ENCODE peak calls at places on chromosomes 11 and 22, in eight cellular contexts. U, T, P, A, K, S, M and J are unnamed samples.

GRCh38 chr11:64355078-64355940 is 3.7 kb upstream of the RPS6KA4 start:
- DNase-seq in U (peak), T (peak), P (peak), A (peak), K (peak), S (peak), M (no peak), J (peak)

GRCh38 chr11:134560566-134561347 is 148.7 kb upstream of the B3GAT1 start:
- DNase-seq in U (no peak), T (no peak), P (peak), A (no peak), K (no peak), S (no peak), M (no peak), J (no peak)

GRCh38 chr22:25070870-25071465 is 118.5 kb downstream of the KIAA1671 start:
- DNase-seq in U (no peak), T (no peak), P (no peak), A (no peak), K (no peak), S (peak), M (no peak), J (no peak)

GRCh38 chr22:27850000-27850465 is 48.5 kb upstream of the MN1 start:
- DNase-seq in U (no peak), T (no peak), P (peak), A (no peak), K (no peak), S (peak), M (no peak), J (no peak)

GRCh38 chr11:128774593-128774992 is 80.7 kb downstream of the FLI1 start:
- DNase-seq in U (no peak), T (no peak), P (no peak), A (no peak), K (no peak), S (no peak), M (no peak), J (no peak)

GRCh38 chr11:68044898-68045351 is 6.1 kb downstream of the TCIRG1 start:
- DNase-seq in U (no peak), T (no peak), P (no peak), A (no peak), K (no peak), S (no peak), M (no peak), J (no peak)

GRCh38 chr11:68315581-68315920 is 3.2 kb downstream of the LRP5 start:
- DNase-seq in U (no peak), T (no peak), P (no peak), A (no peak), K (no peak), S (no peak), M (no peak), J (no peak)

GRCh38 chr11:11579012-11579755 is 42.6 kb downstream of the GALNT18 start:
- DNase-seq in U (no peak), T (no peak), P (no peak), A (peak), K (no peak), S (no peak), M (no peak), J (no peak)

GRCh38 chr11:130847517-130847916 is 68.8 kb downstream of the SNX19 start:
- DNase-seq in U (peak), T (no peak), P (no peak), A (no peak), K (no peak), S (peak), M (no peak), J (peak)

GRCh38 chr11:393219-394033 is 583 bp upstream of the PKP3 start:
- DNase-seq in U (peak), T (no peak), P (no peak), A (no peak), K (peak), S (peak), M (no peak), J (peak)

GRCh38 chr11:69657456-69657910 is 16.5 kb downstream of the CCND1 start:
- DNase-seq in U (no peak), T (no peak), P (no peak), A (no peak), K (no peak), S (no peak), M (no peak), J (no peak)

GRCh38 chr11:69658606-69659450 is 16.3 kb downstream of the LTO1 start:
- DNase-seq in U (no peak), T (no peak), P (no peak), A (no peak), K (no peak), S (no peak), M (no peak), J (no peak)

GRCh38 chr11:69659591-69659990 is 15.6 kb downstream of the LTO1 start:
- DNase-seq in U (no peak), T (no peak), P (no peak), A (no peak), K (no peak), S (no peak), M (no peak), J (no peak)

GRCh38 chr11:69656536-69657455 is 15.8 kb downstream of the CCND1 start:
- DNase-seq in U (no peak), T (no peak), P (no peak), A (peak), K (no peak), S (no peak), M (no peak), J (no peak)

DNA sequence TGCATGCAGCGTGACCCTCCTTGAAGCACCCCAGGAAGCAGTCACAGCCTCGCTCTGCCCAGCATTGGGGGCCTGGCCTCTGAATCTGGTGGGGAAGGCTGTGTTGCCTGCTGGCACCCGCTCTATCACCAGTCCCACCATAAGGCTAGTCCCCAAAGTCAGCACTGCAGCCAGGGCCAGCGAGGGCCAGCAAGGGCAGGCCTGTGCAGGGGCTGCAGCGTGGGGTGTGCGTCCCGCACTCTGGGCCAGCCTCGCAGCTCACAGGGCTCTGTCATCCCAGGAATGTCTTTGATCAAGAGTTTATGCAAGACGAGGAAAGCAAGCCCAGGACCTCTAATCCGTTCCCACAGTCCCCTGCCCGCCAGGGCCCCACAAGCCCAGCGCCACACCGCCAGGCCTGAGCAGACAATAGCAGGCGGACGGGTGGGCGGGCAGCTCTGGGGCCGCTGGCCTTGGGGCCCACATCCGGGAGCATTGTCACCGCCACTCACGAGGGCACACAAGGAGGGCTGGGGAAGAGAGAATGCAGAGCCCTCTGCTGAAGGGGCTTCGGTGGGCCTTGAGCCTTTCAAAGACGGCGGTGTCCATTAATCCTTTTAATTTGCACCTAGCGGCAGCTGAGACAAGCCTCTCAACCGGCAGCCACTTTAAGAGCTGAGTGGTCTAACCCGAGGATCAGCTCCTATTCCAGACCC is 17.1 kb downstream of the LTO1 start:
- DNase-seq in U (no peak), T (no peak), P (peak), A (peak), K (peak), S (peak), M (no peak), J (no peak)
- TF ChIP-seq CTCF in U (no peak), T (no peak), P (peak), A (no peak), K (no peak), S (no peak), M (no peak), J (no peak)

GRCh38 chr11:47317078-47317828 is 35.2 kb downstream of the MYBPC3 start:
- DNase-seq in U (no peak), T (no peak), P (no peak), A (no peak), K (no peak), S (no peak), M (no peak), J (no peak)
- H3K27ac ChIP-seq in U (no peak), T (no peak), P (no peak), A (no peak), K (no peak), S (no peak), M (no peak), J (no peak)

DNA sequence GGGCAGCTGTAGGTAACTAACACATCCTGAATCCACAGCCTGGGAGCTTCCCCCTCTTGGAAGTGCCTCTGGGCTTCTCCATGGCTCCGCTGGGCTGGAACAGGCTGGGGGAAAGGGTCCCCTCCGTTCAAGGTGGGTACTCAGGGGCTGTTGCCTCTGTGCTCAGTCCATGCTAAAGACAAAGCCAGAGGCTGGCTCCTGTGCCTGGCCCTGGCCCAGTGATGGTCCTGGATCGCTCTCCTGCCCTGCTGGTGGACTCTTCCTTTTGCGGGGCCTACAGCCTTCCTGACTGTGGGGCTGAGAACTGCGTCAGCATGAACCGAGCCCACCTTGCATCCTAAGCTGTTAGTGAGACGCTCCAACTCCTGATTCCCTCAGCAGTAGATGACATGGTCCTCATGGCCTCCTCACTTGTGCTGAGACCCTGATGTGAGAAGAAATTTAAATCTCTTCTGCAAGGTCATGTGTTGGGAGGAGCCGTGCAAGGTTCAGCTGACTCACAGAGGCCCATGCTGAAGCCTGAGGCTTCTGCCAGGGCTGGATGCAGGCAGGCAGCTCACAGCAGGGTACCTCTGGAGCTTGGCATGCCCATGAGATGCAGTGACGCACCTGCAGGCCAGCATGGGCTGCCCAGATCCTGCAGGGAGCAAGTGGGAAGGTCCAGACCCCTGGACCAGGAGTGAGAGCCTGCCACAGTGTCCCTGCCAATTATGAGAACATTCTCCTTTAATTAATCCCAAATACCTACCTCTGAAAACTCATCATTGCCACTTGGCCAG is 1285.5 kb downstream of the TBC1D22A start:
- DNase-seq in U (no peak), T (no peak), P (no peak), A (no peak), K (no peak), S (no peak), M (no peak), J (no peak)
- TF ChIP-seq CTCF in U (no peak), T (no peak), P (no peak), A (no peak), K (no peak), S (no peak), M (no peak), J (no peak)

DNA sequence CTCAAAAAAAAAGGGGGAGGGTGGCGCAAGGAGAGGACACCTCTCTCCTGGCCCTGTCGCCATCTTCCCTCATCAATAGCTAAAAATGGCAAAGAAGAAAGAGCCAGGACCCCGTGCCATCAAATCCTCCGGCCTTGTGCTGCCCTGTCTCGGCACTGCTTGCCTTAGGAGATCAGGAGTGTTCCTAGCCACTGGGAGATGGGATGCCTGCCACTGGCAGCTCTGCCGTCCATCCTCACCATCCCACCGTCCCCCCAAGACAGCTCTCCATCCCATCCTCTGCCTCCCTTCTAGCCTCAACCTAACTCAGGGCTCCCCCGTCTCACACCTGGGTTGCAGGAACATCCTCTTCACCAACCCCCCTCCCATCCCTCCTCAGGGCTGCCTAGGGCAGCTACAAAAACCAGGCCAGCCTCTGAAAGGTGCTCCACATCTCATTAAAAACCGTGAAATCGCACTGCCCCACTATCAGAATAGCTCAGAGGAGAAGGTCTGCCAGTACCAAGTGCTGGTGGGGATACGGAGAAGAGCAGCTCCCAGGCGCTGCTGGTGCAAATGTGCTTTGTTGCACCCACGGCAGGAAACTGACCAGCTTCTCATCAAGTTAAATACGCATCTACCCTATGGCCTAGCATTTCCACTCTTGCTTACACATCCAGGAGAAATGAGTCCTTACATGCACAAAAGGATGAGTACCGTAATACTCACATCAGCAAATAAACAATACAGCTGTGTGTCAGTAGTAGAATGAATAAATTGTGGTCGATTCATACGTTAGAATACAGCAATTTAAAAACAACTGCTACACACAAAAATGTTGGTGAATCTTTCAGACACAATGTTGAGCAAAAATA is 31.7 kb upstream of the GCAT start:
- DNase-seq in U (no peak), T (no peak), P (no peak), A (no peak), K (no peak), S (peak), M (no peak), J (peak)
- H3K27ac ChIP-seq in U (peak), T (no peak), P (no peak), A (no peak), K (no peak), S (peak), M (no peak), J (peak)

DNA sequence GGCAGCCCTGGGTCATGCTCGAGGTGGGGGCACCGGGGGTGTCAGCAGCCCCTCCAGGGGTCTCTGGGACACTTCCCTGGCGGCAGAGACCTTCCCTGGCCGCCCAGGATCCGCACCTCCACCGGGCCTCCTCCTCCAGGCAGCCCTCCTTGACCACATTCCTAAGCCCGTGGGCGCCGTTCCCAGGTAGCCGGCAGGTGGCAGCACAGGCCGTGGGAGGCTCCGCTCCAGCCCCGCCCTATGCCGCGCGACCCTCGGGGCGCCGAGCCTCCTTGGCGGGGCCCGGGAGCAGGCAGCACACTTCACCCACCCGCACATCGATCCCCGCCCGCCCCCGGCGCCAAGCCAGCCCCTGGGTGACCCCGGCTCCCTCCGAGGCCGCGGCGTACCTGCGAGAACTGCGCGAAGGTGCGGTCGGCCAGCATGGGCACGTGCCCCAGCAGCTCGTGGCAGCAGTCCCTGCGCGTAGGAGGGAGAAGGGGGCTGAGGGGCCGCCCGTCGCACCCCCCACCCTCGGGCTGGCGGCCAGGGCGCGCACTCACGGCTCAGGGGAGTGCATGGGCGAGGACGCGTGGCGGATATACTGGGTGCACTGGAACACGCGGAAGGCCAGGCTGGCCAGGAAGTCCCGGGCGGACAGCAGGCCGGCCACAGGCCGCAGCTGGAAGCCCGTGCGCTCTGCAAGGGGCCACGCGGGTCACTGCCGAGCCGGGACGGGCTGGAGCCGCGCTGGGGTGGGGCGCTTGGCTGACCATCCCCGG is 5.3 kb upstream of the INS start:
- DNase-seq in U (no peak), T (no peak), P (peak), A (peak), K (peak), S (peak), M (peak), J (no peak)
- TF ChIP-seq CTCF in U (peak), T (no peak), P (peak), A (peak), K (peak), S (peak), M (peak), J (peak)

GRCh38 chr11:115488945-115489344 is 15.3 kb downstream of the CADM1 start:
- DNase-seq in U (peak), T (no peak), P (no peak), A (no peak), K (peak), S (peak), M (no peak), J (no peak)
- H3K27ac ChIP-seq in U (no peak), T (no peak), P (no peak), A (no peak), K (peak), S (no peak), M (no peak), J (no peak)

DNA sequence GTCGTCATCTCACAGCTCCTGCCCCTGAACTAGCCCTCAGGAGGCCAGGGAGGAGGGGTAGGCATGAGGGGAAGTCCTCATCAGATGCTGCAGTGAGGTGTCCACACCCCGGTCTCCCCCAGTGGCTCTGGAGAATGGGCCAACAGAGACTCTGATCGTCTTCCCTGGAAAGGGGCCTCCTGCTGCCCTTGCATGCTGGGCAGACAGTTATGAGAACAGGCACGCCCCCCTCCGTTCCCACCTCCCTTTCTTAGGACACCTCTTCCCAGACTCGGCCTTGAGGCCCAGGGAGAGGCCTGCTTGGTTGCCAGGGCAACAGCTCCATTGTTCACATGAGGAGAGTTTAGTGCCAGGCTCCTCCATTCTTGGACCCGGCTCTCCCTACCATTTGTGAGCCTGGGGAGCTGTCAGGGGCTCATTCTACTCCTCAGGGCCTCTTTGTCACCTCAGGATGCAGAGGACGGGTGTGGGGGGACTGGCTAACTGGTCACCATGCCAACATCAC is 157.6 kb downstream of the TTC17 start:
- DNase-seq in U (no peak), T (no peak), P (peak), A (no peak), K (no peak), S (no peak), M (no peak), J (no peak)
- TF ChIP-seq CTCF in U (no peak), T (no peak), P (no peak), A (no peak), K (no peak), S (no peak), M (no peak), J (no peak)

GRCh38 chr11:78595431-78596130 is 20.9 kb upstream of the NARS2 start:
- DNase-seq in U (no peak), T (no peak), P (no peak), A (no peak), K (peak), S (no peak), M (no peak), J (no peak)
- H3K27ac ChIP-seq in U (no peak), T (no peak), P (no peak), A (no peak), K (peak), S (no peak), M (no peak), J (peak)

GRCh38 chr22:17119481-17120202 is 1.5 kb downstream of the TMEM121B start:
- DNase-seq in U (no peak), T (no peak), P (peak), A (peak), K (no peak), S (no peak), M (no peak), J (no peak)
- TF ChIP-seq CTCF in U (no peak), T (no peak), P (peak), A (peak), K (no peak), S (peak), M (no peak), J (no peak)